ENCODE peak calls at places on chromosomes 1 and 21, in eight cellular contexts. One of them, this sample, is unnamed.

GRCh38 chr1:183103141-183103540 is 79.9 kb downstream of the LAMC1 start:
- DNase-seq in heart right ventricle: no peak
- DNase-seq in left lung: no peak
- DNase-seq in AG10803: no peak
- DNase-seq in GM12865: no peak
- DNase-seq in GM23338: peak
- DNase-seq in HFF-Myc: no peak
- DNase-seq in colonic mucosa: no peak
- DNase-seq in this sample: no peak

GRCh38 chr1:232114985-232115384 is 488.4 kb downstream of the DISC1 start:
- DNase-seq in colonic mucosa: no peak
- DNase-seq in left lung: no peak
- DNase-seq in heart right ventricle: no peak
- DNase-seq in AG10803: no peak
- DNase-seq in HFF-Myc: no peak
- DNase-seq in GM12865: no peak
- DNase-seq in GM23338: no peak
- DNase-seq in this sample: no peak

GRCh38 chr21:28492127-28492526 is 500.6 kb downstream of the LTN1 start:
- DNase-seq in left lung: no peak
- DNase-seq in colonic mucosa: no peak
- DNase-seq in GM23338: no peak
- DNase-seq in GM12865: no peak
- DNase-seq in heart right ventricle: no peak
- DNase-seq in AG10803: no peak
- DNase-seq in HFF-Myc: no peak
- DNase-seq in this sample: no peak

GRCh38 chr1:108079550-108079949 is 114.6 kb upstream of the VAV3 start:
- DNase-seq in GM23338: peak
- DNase-seq in heart right ventricle: no peak
- DNase-seq in GM12865: peak
- DNase-seq in HFF-Myc: no peak
- DNase-seq in AG10803: no peak
- DNase-seq in colonic mucosa: no peak
- DNase-seq in left lung: no peak
- DNase-seq in this sample: no peak

GRCh38 chr1:177163844-177164379 is 600 bp downstream of the ASTN1 start:
- DNase-seq in GM23338: peak
- DNase-seq in HFF-Myc: no peak
- DNase-seq in colonic mucosa: no peak
- DNase-seq in AG10803: no peak
- DNase-seq in GM12865: no peak
- DNase-seq in heart right ventricle: no peak
- DNase-seq in left lung: no peak
- DNase-seq in this sample: no peak

GRCh38 chr1:165703648-165704047 is 5.3 kb upstream of the ALDH9A1 start:
- DNase-seq in heart right ventricle: no peak
- DNase-seq in colonic mucosa: no peak
- DNase-seq in HFF-Myc: no peak
- DNase-seq in GM12865: no peak
- DNase-seq in left lung: no peak
- DNase-seq in GM23338: no peak
- DNase-seq in AG10803: no peak
- DNase-seq in this sample: peak

GRCh38 chr1:202952818-202953217 is 5.3 kb downstream of the ADIPOR1 start:
- DNase-seq in heart right ventricle: no peak
- DNase-seq in GM12865: no peak
- DNase-seq in colonic mucosa: peak
- DNase-seq in AG10803: peak
- DNase-seq in left lung: peak
- DNase-seq in GM23338: no peak
- DNase-seq in HFF-Myc: no peak
- DNase-seq in this sample: peak

GRCh38 chr1:163876546-163876945 is 554.8 kb downstream of the NUF2 start:
- DNase-seq in AG10803: no peak
- DNase-seq in HFF-Myc: no peak
- DNase-seq in GM12865: no peak
- DNase-seq in left lung: no peak
- DNase-seq in heart right ventricle: no peak
- DNase-seq in colonic mucosa: no peak
- DNase-seq in GM23338: no peak
- DNase-seq in this sample: peak

GRCh38 chr1:52955129-52955970 is 28.3 kb downstream of the SCP2 start:
- DNase-seq in AG10803: peak
- DNase-seq in HFF-Myc: peak
- DNase-seq in colonic mucosa: peak
- DNase-seq in heart right ventricle: no peak
- DNase-seq in GM23338: no peak
- DNase-seq in GM12865: no peak
- DNase-seq in left lung: no peak
- DNase-seq in this sample: peak

GRCh38 chr21:28936036-28936435 is 56.6 kb downstream of the LTN1 start:
- DNase-seq in AG10803: peak
- DNase-seq in heart right ventricle: no peak
- DNase-seq in colonic mucosa: no peak
- DNase-seq in left lung: no peak
- DNase-seq in GM23338: no peak
- DNase-seq in GM12865: no peak
- DNase-seq in HFF-Myc: no peak
- DNase-seq in this sample: no peak

GRCh38 chr1:46556822-46557221 is 5.4 kb upstream of the KNCN start:
- DNase-seq in GM23338: no peak
- DNase-seq in left lung: no peak
- DNase-seq in AG10803: peak
- DNase-seq in heart right ventricle: no peak
- DNase-seq in HFF-Myc: no peak
- DNase-seq in GM12865: no peak
- DNase-seq in colonic mucosa: no peak
- DNase-seq in this sample: peak

GRCh38 chr1:45752441-45753052 is 2.1 kb upstream of the IPP start:
- DNase-seq in HFF-Myc: peak
- DNase-seq in left lung: no peak
- DNase-seq in AG10803: peak
- DNase-seq in colonic mucosa: no peak
- DNase-seq in GM23338: no peak
- DNase-seq in heart right ventricle: no peak
- DNase-seq in GM12865: peak
- DNase-seq in this sample: peak

GRCh38 chr1:14778882-14779594 is 180.6 kb downstream of the KAZN start:
- DNase-seq in heart right ventricle: peak
- DNase-seq in AG10803: peak
- DNase-seq in left lung: no peak
- DNase-seq in colonic mucosa: peak
- DNase-seq in HFF-Myc: no peak
- DNase-seq in GM23338: peak
- DNase-seq in GM12865: peak
- DNase-seq in this sample: peak

GRCh38 chr1:75969550-75969949 is 37.3 kb upstream of the ASB17 start:
- DNase-seq in HFF-Myc: no peak
- DNase-seq in colonic mucosa: no peak
- DNase-seq in left lung: no peak
- DNase-seq in GM12865: no peak
- DNase-seq in heart right ventricle: no peak
- DNase-seq in GM23338: no peak
- DNase-seq in AG10803: no peak
- DNase-seq in this sample: no peak

GRCh38 chr1:215479567-215479966 is 87.5 kb upstream of the KCTD3 start:
- DNase-seq in HFF-Myc: no peak
- DNase-seq in colonic mucosa: no peak
- DNase-seq in heart right ventricle: no peak
- DNase-seq in GM12865: no peak
- DNase-seq in AG10803: no peak
- DNase-seq in GM23338: no peak
- DNase-seq in left lung: no peak
- DNase-seq in this sample: no peak

GRCh38 chr1:203992440-203992839 is 80.5 kb upstream of the SOX13 start:
- DNase-seq in GM12865: no peak
- DNase-seq in left lung: no peak
- DNase-seq in GM23338: no peak
- DNase-seq in heart right ventricle: no peak
- DNase-seq in AG10803: no peak
- DNase-seq in HFF-Myc: no peak
- DNase-seq in colonic mucosa: no peak
- DNase-seq in this sample: peak

GRCh38 chr21:34180826-34181359 is 107.5 kb downstream of the MRPS6 start:
- DNase-seq in GM23338: peak
- DNase-seq in left lung: no peak
- DNase-seq in heart right ventricle: no peak
- DNase-seq in AG10803: no peak
- DNase-seq in GM12865: no peak
- DNase-seq in colonic mucosa: no peak
- DNase-seq in HFF-Myc: no peak
- DNase-seq in this sample: no peak

GRCh38 chr1:6554907-6555778 is at the start of gene TAS1R1:
- DNase-seq in HFF-Myc: no peak
- DNase-seq in left lung: peak
- DNase-seq in GM12865: no peak
- DNase-seq in colonic mucosa: no peak
- DNase-seq in heart right ventricle: peak
- DNase-seq in AG10803: peak
- DNase-seq in GM23338: no peak
- DNase-seq in this sample: peak

GRCh38 chr21:28899744-28900143 is 92.9 kb downstream of the LTN1 start:
- DNase-seq in left lung: no peak
- DNase-seq in GM23338: no peak
- DNase-seq in AG10803: peak
- DNase-seq in heart right ventricle: no peak
- DNase-seq in GM12865: no peak
- DNase-seq in HFF-Myc: no peak
- DNase-seq in colonic mucosa: no peak
- DNase-seq in this sample: peak

GRCh38 chr1:2493691-2494322 is 17.7 kb downstream of the PLCH2 start:
- DNase-seq in GM12865: no peak
- DNase-seq in HFF-Myc: no peak
- DNase-seq in GM23338: no peak
- DNase-seq in AG10803: no peak
- DNase-seq in heart right ventricle: no peak
- DNase-seq in left lung: no peak
- DNase-seq in colonic mucosa: no peak
- DNase-seq in this sample: no peak

GRCh38 chr1:225572422-225572821 is 80.5 kb downstream of the ENAH start:
- DNase-seq in GM12865: no peak
- DNase-seq in HFF-Myc: no peak
- DNase-seq in colonic mucosa: no peak
- DNase-seq in GM23338: no peak
- DNase-seq in AG10803: peak
- DNase-seq in heart right ventricle: no peak
- DNase-seq in left lung: no peak
- DNase-seq in this sample: peak

GRCh38 chr1:225565845-225566244 is 87.1 kb downstream of the ENAH start:
- DNase-seq in GM12865: no peak
- DNase-seq in HFF-Myc: no peak
- DNase-seq in colonic mucosa: no peak
- DNase-seq in left lung: no peak
- DNase-seq in AG10803: peak
- DNase-seq in GM23338: no peak
- DNase-seq in heart right ventricle: no peak
- DNase-seq in this sample: peak

GRCh38 chr1:225573216-225573615 is 79.7 kb downstream of the ENAH start:
- DNase-seq in heart right ventricle: no peak
- DNase-seq in HFF-Myc: no peak
- DNase-seq in colonic mucosa: no peak
- DNase-seq in GM12865: no peak
- DNase-seq in GM23338: no peak
- DNase-seq in left lung: no peak
- DNase-seq in AG10803: no peak
- DNase-seq in this sample: no peak

DNA sequence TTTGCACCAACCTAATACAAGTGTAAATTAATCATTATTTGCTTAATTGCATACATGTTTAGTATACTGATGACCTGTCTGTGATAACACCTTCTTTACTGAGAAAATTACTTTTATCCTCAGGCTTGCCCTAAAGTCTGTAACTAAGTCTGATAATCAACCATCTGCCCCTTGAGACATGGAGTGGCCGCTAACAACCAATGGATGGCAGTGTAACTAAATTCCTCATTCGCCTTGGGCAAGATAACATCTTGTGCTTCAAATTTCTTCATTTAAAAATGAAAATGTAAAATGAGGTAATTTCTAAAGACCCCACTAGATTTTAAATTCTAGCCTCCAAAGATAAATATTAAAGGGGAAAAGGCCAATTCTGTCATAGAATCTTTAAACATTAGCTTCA is 85.1 kb downstream of the ENAH start:
- DNase-seq in GM23338: peak
- DNase-seq in left lung: no peak
- DNase-seq in AG10803: no peak
- DNase-seq in heart right ventricle: no peak
- DNase-seq in GM12865: no peak
- DNase-seq in colonic mucosa: no peak
- DNase-seq in HFF-Myc: no peak
- DNase-seq in this sample: no peak
- TF ChIP-seq CTCF in GM23338: peak
- TF ChIP-seq CTCF in left lung: no peak
- TF ChIP-seq CTCF in AG10803: peak
- TF ChIP-seq CTCF in heart right ventricle: no peak
- TF ChIP-seq CTCF in GM12865: no peak
- TF ChIP-seq CTCF in colonic mucosa: no peak
- TF ChIP-seq CTCF in HFF-Myc: no peak
- TF ChIP-seq CTCF in this sample: no peak

GRCh38 chr1:172930142-172930541 is 120.6 kb downstream of the TNFSF18 start:
- DNase-seq in left lung: no peak
- DNase-seq in heart right ventricle: no peak
- DNase-seq in HFF-Myc: no peak
- DNase-seq in AG10803: no peak
- DNase-seq in colonic mucosa: no peak
- DNase-seq in GM23338: no peak
- DNase-seq in GM12865: no peak
- DNase-seq in this sample: no peak
- TF ChIP-seq CTCF in left lung: no peak
- TF ChIP-seq CTCF in heart right ventricle: no peak
- TF ChIP-seq CTCF in HFF-Myc: no peak
- TF ChIP-seq CTCF in AG10803: no peak
- TF ChIP-seq CTCF in colonic mucosa: no peak
- TF ChIP-seq CTCF in GM23338: no peak
- TF ChIP-seq CTCF in GM12865: no peak
- TF ChIP-seq CTCF in this sample: no peak

DNA sequence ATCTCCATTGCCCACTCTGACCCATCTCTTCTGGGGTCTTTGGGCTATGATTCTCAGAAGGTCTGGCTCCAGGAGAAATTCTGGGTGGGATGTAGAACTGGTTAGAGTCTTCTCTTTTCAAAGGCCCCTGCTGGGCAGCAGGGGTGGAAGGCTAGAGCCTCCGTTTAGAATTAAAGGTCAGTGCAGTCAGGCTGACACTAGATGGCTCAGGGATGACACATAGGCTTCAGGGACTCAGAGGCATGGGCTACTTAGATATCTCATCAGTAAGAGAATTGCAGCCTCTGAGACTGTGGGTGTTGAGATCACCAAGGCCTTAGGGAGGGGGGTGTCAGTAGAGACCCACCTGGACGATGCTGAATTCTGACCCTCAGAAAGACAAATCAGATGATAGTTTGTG is 12.6 kb upstream of the PPM1J start:
- DNase-seq in colonic mucosa: no peak
- DNase-seq in AG10803: no peak
- DNase-seq in GM23338: no peak
- DNase-seq in HFF-Myc: no peak
- DNase-seq in heart right ventricle: no peak
- DNase-seq in GM12865: no peak
- DNase-seq in left lung: no peak
- DNase-seq in this sample: no peak
- TF ChIP-seq CTCF in colonic mucosa: no peak
- TF ChIP-seq CTCF in AG10803: peak
- TF ChIP-seq CTCF in GM23338: peak
- TF ChIP-seq CTCF in HFF-Myc: no peak
- TF ChIP-seq CTCF in heart right ventricle: no peak
- TF ChIP-seq CTCF in GM12865: no peak
- TF ChIP-seq CTCF in left lung: no peak
- TF ChIP-seq CTCF in this sample: peak

GRCh38 chr1:153678519-153679336 is at the start of gene NPR1:
- DNase-seq in GM23338: peak
- DNase-seq in AG10803: peak
- DNase-seq in heart right ventricle: peak
- DNase-seq in left lung: peak
- DNase-seq in HFF-Myc: no peak
- DNase-seq in GM12865: peak
- DNase-seq in colonic mucosa: peak
- DNase-seq in this sample: peak
- TF ChIP-seq CTCF in GM23338: no peak
- TF ChIP-seq CTCF in AG10803: no peak
- TF ChIP-seq CTCF in heart right ventricle: no peak
- TF ChIP-seq CTCF in left lung: no peak
- TF ChIP-seq CTCF in HFF-Myc: no peak
- TF ChIP-seq CTCF in GM12865: no peak
- TF ChIP-seq CTCF in colonic mucosa: no peak
- TF ChIP-seq CTCF in this sample: no peak

This sample was measured in cardiac fibroblast.